ENCODE peak calls at places on chromosome 4, in six cellular contexts. O is endothelial cell, A is A549, U is ovary, G is neural crest cell, L is AG10803. M is an unnamed sample.

GRCh38 chr4:6742989-6743388 is 27.0 kb downstream of the BLOC1S4 start:
- DNase-seq in O (no peak), A (no peak), U (no peak), G (no peak), L (no peak), M (peak; percentile 63)

GRCh38 chr4:37865450-37865849 is 25.4 kb upstream of the TBC1D1 start:
- DNase-seq in O (no peak), A (no peak), U (no peak), G (no peak), L (no peak), M (no peak)

GRCh38 chr4:163949976-163950601 is 455.6 kb downstream of the TMA16 start:
- DNase-seq in O (no peak), A (no peak), U (no peak), G (no peak), L (no peak), M (peak; percentile 62)

GRCh38 chr4:36385951-36386561 is 104.6 kb downstream of the DTHD1 start:
- DNase-seq in O (peak; percentile 4), A (no peak), U (no peak), G (no peak), L (no peak), M (no peak)

GRCh38 chr4:169270810-169271691 is at the start of gene SH3RF1:
- DNase-seq in O (peak; percentile 79), A (peak; percentile 80), U (peak; percentile 92), G (peak; percentile 75), L (peak; percentile 94), M (peak; percentile 92)

GRCh38 chr4:12414181-12414812 is 985.6 kb upstream of the HS3ST1 start:
- DNase-seq in O (no peak), A (no peak), U (no peak), G (no peak), L (no peak), M (no peak)

GRCh38 chr4:164357957-164358356 is 396.0 kb upstream of the SMIM31 start:
- DNase-seq in O (no peak), A (no peak), U (no peak), G (no peak), L (no peak), M (no peak)

GRCh38 chr4:102625232-102625930 is 124.2 kb downstream of the NFKB1 start:
- DNase-seq in O (no peak), A (peak; percentile 37), U (peak; percentile 42), G (no peak), L (peak; percentile 52), M (no peak)

GRCh38 chr4:26069218-26069617 is 155.2 kb downstream of the SMIM20 start:
- DNase-seq in O (peak; percentile 16), A (peak; percentile 9), U (no peak), G (no peak), L (no peak), M (no peak)

GRCh38 chr4:173192375-173193162 is 24.0 kb downstream of the GALNT7 start:
- DNase-seq in O (no peak), A (peak; percentile 30), U (no peak), G (no peak), L (no peak), M (no peak)
- TF ChIP-seq CTCF in O (no peak), A (peak; percentile 19), U (no peak), G (no peak), L (no peak), M (peak; percentile 24)

GRCh38 chr4:91116861-91117260 is 989.7 kb downstream of the CCSER1 start:
- DNase-seq in O (no peak), A (peak; percentile 6), U (no peak), G (no peak), L (no peak), M (no peak)
- TF ChIP-seq CTCF in O (peak; percentile 22), A (no peak), U (no peak), G (peak; percentile 43), L (no peak), M (peak; percentile 76)

DNA sequence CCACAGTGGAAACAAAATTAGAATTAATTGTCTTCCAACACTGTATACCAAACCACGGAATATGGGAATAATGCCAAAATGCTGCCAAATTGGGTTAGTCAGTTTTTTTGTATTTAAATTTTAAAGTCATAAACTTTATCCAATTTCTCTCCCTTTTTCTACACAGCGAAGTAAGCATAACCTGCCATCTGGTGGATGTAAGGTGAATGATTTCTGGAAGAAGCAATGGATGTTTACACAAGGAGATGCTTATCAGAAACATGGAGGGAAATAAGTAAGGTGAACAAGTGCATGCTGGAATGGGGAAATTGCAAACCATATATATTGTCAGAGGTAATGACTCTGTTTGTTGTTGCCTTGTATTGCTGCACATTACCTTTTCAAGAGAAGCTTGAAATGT is 691.9 kb downstream of the TECRL start:
- DNase-seq in O (no peak), A (peak; percentile 45), U (no peak), G (no peak), L (no peak), M (no peak)
- TF ChIP-seq CTCF in O (peak; percentile 56), A (no peak), U (no peak), G (peak; percentile 71), L (no peak), M (peak; percentile 82)

DNA sequence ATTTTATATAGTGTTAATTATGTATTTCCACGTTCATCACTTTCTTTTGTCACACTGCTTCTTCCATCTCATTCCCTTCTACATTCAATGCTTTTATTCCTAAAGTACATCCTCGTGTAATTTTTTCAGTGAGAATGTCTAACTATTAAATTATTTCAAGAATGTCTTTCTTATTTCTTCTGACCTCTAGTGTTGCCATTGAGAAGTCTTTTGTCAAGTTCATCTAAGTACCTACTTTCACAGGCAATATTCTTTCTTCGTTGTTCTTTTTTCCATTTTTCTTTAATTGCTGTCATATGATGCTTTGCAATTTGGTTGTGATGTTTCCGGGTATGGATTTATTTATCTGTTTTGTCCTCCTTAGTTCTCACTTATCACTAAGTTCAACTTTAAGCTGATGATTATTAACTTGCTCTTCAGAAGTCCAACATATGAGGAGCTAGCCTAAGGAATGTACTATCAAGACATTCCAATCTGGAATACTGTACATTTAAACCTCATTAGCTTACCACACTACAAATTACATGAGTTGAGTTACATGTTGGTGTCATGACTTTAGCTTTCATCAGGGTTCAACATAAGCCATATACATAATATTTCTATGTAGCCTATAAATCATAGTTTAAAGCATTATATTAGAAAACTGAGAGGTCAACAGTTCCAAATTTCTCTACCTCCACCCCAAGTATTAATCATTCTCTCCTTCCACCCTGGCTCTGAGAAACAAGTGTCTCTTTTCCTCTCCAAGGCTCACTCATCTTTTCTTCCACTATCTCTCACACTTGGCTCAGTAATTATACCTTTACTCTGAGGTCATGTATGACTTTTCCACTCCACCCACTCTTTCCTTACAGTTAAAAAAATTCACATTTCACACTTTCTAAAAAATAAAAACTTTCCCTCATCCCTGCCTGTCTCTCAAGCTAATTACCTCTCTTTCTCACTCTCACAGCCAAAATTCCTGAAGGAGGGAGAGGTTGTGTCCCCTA is 81.5 kb downstream of the COX18 start:
- DNase-seq in O (no peak), A (no peak), U (no peak), G (no peak), L (peak; percentile 27), M (no peak)
- TF ChIP-seq CTCF in O (no peak), A (no peak), U (no peak), G (no peak), L (peak; percentile 41), M (peak; percentile 72)

GRCh38 chr4:186347743-186348142 is 81.8 kb downstream of the F11 start:
- DNase-seq in O (no peak), A (no peak), U (no peak), G (no peak), L (no peak), M (no peak)
- TF ChIP-seq CTCF in O (no peak), A (no peak), U (no peak), G (no peak), L (no peak), M (no peak)

GRCh38 chr4:74733760-74734159 is 60.6 kb downstream of the BTC start:
- DNase-seq in O (no peak), A (no peak), U (no peak), G (no peak), L (no peak), M (no peak)
- TF ChIP-seq CTCF in O (no peak), A (no peak), U (no peak), G (no peak), L (no peak), M (no peak)

DNA sequence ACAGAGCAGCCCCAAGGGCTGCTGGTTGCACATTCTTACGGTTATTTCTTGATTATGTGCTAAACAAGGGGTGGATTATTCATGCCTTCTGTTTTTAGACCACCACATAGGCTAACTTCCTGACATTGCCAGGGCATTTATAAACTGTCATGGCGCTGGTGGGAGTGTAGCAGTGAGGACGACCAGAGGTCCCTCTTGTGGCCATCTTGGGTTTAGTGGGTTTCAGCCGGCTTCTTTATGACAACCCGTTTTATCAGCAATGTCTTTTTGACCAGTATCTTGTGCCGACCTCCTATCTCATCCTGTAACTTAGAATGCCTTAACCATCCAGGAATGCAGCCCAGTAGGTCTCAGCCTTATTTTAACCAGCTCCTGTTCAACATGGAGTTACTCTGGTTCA is 212.4 kb upstream of the GRID2 start:
- DNase-seq in O (no peak), A (peak; percentile 30), U (no peak), G (no peak), L (no peak), M (no peak)
- TF ChIP-seq CTCF in O (peak; percentile 40), A (no peak), U (no peak), G (peak; percentile 38), L (no peak), M (peak; percentile 16)

GRCh38 chr4:77697860-77698599 is 92.4 kb downstream of the CXCL13 start:
- DNase-seq in O (peak; percentile 12), A (peak; percentile 65), U (no peak), G (no peak), L (peak; percentile 72), M (no peak)

GRCh38 chr4:77695769-77696168 is 90.1 kb downstream of the CXCL13 start:
- DNase-seq in O (no peak), A (peak; percentile 71), U (no peak), G (no peak), L (peak; percentile 88), M (no peak)

GRCh38 chr4:77701111-77701510 is 95.5 kb downstream of the CXCL13 start:
- DNase-seq in O (no peak), A (no peak), U (no peak), G (no peak), L (no peak), M (no peak)

GRCh38 chr4:77699731-77700210 is 94.2 kb downstream of the CXCL13 start:
- DNase-seq in O (no peak), A (peak; percentile 47), U (no peak), G (peak; percentile 25), L (peak; percentile 86), M (no peak)
- TF ChIP-seq CTCF in O (no peak), A (peak; percentile 11), U (no peak), G (peak; percentile 25), L (peak; percentile 39), M (peak; percentile 64)